ENCODE peak calls at places on chromosomes 7 and 10, in eight cellular contexts. One of them, this sample, is unnamed.

GRCh38 chr7:71574153-71574894 is 442.4 kb downstream of the GALNT17 start:
- DNase-seq in IMR-90: no peak
- DNase-seq in mammary epithelial cell: no peak
- DNase-seq in HCT116: no peak
- DNase-seq in CD8-positive, alpha-beta T cell: no peak
- DNase-seq in fibroblast of mammary gland: no peak
- DNase-seq in astrocyte: no peak
- DNase-seq in kidney epithelial cell: no peak
- DNase-seq in this sample: no peak

GRCh38 chr7:35680403-35681013 is 14.4 kb downstream of the HERPUD2 start:
- DNase-seq in IMR-90: no peak
- DNase-seq in mammary epithelial cell: no peak
- DNase-seq in HCT116: no peak
- DNase-seq in CD8-positive, alpha-beta T cell: no peak
- DNase-seq in fibroblast of mammary gland: no peak
- DNase-seq in astrocyte: peak
- DNase-seq in kidney epithelial cell: no peak
- DNase-seq in this sample: no peak

GRCh38 chr7:50656141-50656895 is 91.1 kb upstream of the DDC start:
- DNase-seq in IMR-90: no peak
- DNase-seq in mammary epithelial cell: no peak
- DNase-seq in HCT116: no peak
- DNase-seq in CD8-positive, alpha-beta T cell: no peak
- DNase-seq in fibroblast of mammary gland: no peak
- DNase-seq in astrocyte: no peak
- DNase-seq in kidney epithelial cell: no peak
- DNase-seq in this sample: no peak

GRCh38 chr7:22853674-22854157 is 31.1 kb upstream of the TOMM7 start:
- DNase-seq in IMR-90: no peak
- DNase-seq in mammary epithelial cell: no peak
- DNase-seq in HCT116: peak
- DNase-seq in CD8-positive, alpha-beta T cell: no peak
- DNase-seq in fibroblast of mammary gland: peak
- DNase-seq in astrocyte: no peak
- DNase-seq in kidney epithelial cell: no peak
- DNase-seq in this sample: peak

GRCh38 chr10:34505338-34505737 is 309.8 kb downstream of the PARD3 start:
- DNase-seq in IMR-90: no peak
- DNase-seq in mammary epithelial cell: no peak
- DNase-seq in HCT116: no peak
- DNase-seq in CD8-positive, alpha-beta T cell: no peak
- DNase-seq in fibroblast of mammary gland: peak
- DNase-seq in astrocyte: no peak
- DNase-seq in kidney epithelial cell: no peak
- DNase-seq in this sample: peak

GRCh38 chr7:77455334-77455733 is 39.2 kb upstream of the GSAP start:
- DNase-seq in IMR-90: peak
- DNase-seq in mammary epithelial cell: peak
- DNase-seq in HCT116: no peak
- DNase-seq in CD8-positive, alpha-beta T cell: no peak
- DNase-seq in fibroblast of mammary gland: peak
- DNase-seq in astrocyte: peak
- DNase-seq in kidney epithelial cell: peak
- DNase-seq in this sample: peak

GRCh38 chr10:2978111-2978510 is 89.2 kb upstream of the PFKP start:
- DNase-seq in IMR-90: peak
- DNase-seq in mammary epithelial cell: peak
- DNase-seq in HCT116: peak
- DNase-seq in CD8-positive, alpha-beta T cell: no peak
- DNase-seq in fibroblast of mammary gland: peak
- DNase-seq in astrocyte: peak
- DNase-seq in kidney epithelial cell: no peak
- DNase-seq in this sample: peak

GRCh38 chr10:133150656-133151055 is 9.4 kb upstream of the KNDC1 start:
- DNase-seq in IMR-90: no peak
- DNase-seq in mammary epithelial cell: no peak
- DNase-seq in HCT116: no peak
- DNase-seq in CD8-positive, alpha-beta T cell: no peak
- DNase-seq in fibroblast of mammary gland: no peak
- DNase-seq in astrocyte: no peak
- DNase-seq in kidney epithelial cell: no peak
- DNase-seq in this sample: no peak

GRCh38 chr7:134703781-134704180 is 57.1 kb downstream of the BPGM start:
- DNase-seq in IMR-90: peak
- DNase-seq in mammary epithelial cell: no peak
- DNase-seq in HCT116: no peak
- DNase-seq in CD8-positive, alpha-beta T cell: no peak
- DNase-seq in fibroblast of mammary gland: peak
- DNase-seq in astrocyte: peak
- DNase-seq in kidney epithelial cell: no peak
- DNase-seq in this sample: no peak

GRCh38 chr10:124182088-124182541 is 88.7 kb upstream of the CHST15 start:
- DNase-seq in IMR-90: no peak
- DNase-seq in mammary epithelial cell: no peak
- DNase-seq in HCT116: no peak
- DNase-seq in CD8-positive, alpha-beta T cell: no peak
- DNase-seq in fibroblast of mammary gland: no peak
- DNase-seq in astrocyte: no peak
- DNase-seq in kidney epithelial cell: no peak
- DNase-seq in this sample: no peak

GRCh38 chr10:29435809-29436501 is 147.1 kb downstream of the LYZL1 start:
- DNase-seq in IMR-90: peak
- DNase-seq in mammary epithelial cell: no peak
- DNase-seq in HCT116: no peak
- DNase-seq in CD8-positive, alpha-beta T cell: no peak
- DNase-seq in fibroblast of mammary gland: peak
- DNase-seq in astrocyte: peak
- DNase-seq in kidney epithelial cell: no peak
- DNase-seq in this sample: no peak

DNA sequence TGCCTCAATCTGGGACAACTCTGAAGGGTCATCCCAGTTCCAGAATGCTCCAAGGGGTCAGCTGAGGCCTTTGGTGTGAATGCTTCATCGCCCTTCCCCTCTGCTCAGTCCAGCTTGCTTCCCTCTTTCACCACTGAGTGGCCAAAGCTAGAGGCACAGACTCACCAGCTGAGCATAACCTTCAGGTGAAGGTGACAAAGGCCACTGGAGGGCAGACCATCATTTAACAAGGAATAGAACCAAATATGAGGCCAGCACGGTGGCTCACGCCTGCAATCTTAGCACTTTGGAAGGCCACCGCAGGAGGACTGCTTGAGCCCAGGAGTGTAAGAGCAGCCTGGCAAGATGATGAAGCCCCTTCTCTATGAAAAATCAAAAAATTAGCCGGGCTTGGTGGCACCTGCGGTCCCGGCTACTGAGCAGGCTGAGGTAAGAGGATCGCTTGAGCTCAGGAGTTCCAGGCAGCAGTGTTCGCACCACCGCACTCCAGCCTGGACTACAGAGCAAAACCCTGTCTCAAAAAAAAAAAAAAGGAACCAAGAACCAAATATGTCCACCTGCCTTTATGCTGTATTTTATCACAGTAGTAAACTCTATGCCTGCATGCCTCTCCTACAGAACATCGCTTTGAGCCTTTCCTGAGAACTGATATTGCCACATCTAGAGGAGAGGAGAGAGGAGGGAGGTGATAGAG is 13.4 kb downstream of the PRKAG2 start:
- DNase-seq in IMR-90: no peak
- DNase-seq in mammary epithelial cell: no peak
- DNase-seq in HCT116: no peak
- DNase-seq in CD8-positive, alpha-beta T cell: no peak
- DNase-seq in fibroblast of mammary gland: no peak
- DNase-seq in astrocyte: no peak
- DNase-seq in kidney epithelial cell: no peak
- DNase-seq in this sample: peak
- TF ChIP-seq CTCF in IMR-90: no peak
- TF ChIP-seq CTCF in mammary epithelial cell: peak
- TF ChIP-seq CTCF in HCT116: no peak
- TF ChIP-seq CTCF in CD8-positive, alpha-beta T cell: no peak
- TF ChIP-seq CTCF in fibroblast of mammary gland: no peak
- TF ChIP-seq CTCF in astrocyte: no peak
- TF ChIP-seq CTCF in kidney epithelial cell: no peak
- TF ChIP-seq CTCF in this sample: peak

GRCh38 chr7:113928113-113928512 is 9.3 kb upstream of the PPP1R3A start:
- DNase-seq in IMR-90: no peak
- DNase-seq in mammary epithelial cell: no peak
- DNase-seq in HCT116: no peak
- DNase-seq in CD8-positive, alpha-beta T cell: no peak
- DNase-seq in fibroblast of mammary gland: no peak
- DNase-seq in astrocyte: no peak
- DNase-seq in kidney epithelial cell: no peak
- DNase-seq in this sample: no peak
- TF ChIP-seq CTCF in IMR-90: no peak
- TF ChIP-seq CTCF in mammary epithelial cell: no peak
- TF ChIP-seq CTCF in HCT116: no peak
- TF ChIP-seq CTCF in CD8-positive, alpha-beta T cell: no peak
- TF ChIP-seq CTCF in fibroblast of mammary gland: no peak
- TF ChIP-seq CTCF in astrocyte: no peak
- TF ChIP-seq CTCF in kidney epithelial cell: no peak
- TF ChIP-seq CTCF in this sample: no peak

DNA sequence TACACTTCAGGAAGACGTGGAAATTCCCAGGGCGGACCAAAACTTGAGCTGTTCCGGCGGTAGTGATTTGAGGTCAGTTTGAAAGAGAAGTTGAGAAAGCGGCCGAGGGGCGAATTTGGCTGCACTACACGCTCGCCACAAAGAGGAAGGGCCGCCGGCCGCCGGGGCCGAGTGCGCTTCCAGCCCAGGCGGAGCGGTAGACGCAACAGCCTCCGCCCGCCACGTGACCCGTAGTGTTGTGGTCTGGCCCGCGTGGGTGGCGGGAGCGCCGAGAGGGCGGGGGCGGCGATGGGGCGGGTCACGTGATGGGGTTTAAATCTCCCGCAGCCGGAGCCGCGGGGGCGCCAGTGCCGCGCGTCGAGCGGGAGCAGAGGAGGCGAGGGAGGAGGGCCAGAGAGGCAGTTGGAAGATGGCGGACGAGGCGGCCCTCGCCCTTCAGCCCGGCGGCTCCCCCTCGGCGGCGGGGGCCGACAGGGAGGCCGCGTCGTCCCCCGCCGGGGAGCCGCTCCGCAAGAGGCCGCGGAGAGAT is at the start of gene SIRT1:
- DNase-seq in IMR-90: peak
- DNase-seq in mammary epithelial cell: peak
- DNase-seq in HCT116: peak
- DNase-seq in CD8-positive, alpha-beta T cell: peak
- DNase-seq in fibroblast of mammary gland: peak
- DNase-seq in astrocyte: peak
- DNase-seq in kidney epithelial cell: peak
- DNase-seq in this sample: peak
- TF ChIP-seq CTCF in IMR-90: no peak
- TF ChIP-seq CTCF in mammary epithelial cell: no peak
- TF ChIP-seq CTCF in HCT116: no peak
- TF ChIP-seq CTCF in CD8-positive, alpha-beta T cell: no peak
- TF ChIP-seq CTCF in fibroblast of mammary gland: no peak
- TF ChIP-seq CTCF in astrocyte: no peak
- TF ChIP-seq CTCF in kidney epithelial cell: no peak
- TF ChIP-seq CTCF in this sample: no peak

GRCh38 chr10:122688293-122688989 is 11.2 kb downstream of the C10orf120 start:
- DNase-seq in IMR-90: no peak
- DNase-seq in mammary epithelial cell: peak
- DNase-seq in HCT116: no peak
- DNase-seq in CD8-positive, alpha-beta T cell: no peak
- DNase-seq in fibroblast of mammary gland: peak
- DNase-seq in astrocyte: no peak
- DNase-seq in kidney epithelial cell: no peak
- DNase-seq in this sample: peak
- TF ChIP-seq CTCF in IMR-90: no peak
- TF ChIP-seq CTCF in mammary epithelial cell: no peak
- TF ChIP-seq CTCF in HCT116: no peak
- TF ChIP-seq CTCF in CD8-positive, alpha-beta T cell: no peak
- TF ChIP-seq CTCF in fibroblast of mammary gland: peak
- TF ChIP-seq CTCF in astrocyte: no peak
- TF ChIP-seq CTCF in kidney epithelial cell: no peak
- TF ChIP-seq CTCF in this sample: no peak

GRCh38 chr10:72328045-72328828 is 26.5 kb downstream of the DNAJB12 start:
- DNase-seq in IMR-90: peak
- DNase-seq in mammary epithelial cell: no peak
- DNase-seq in HCT116: no peak
- DNase-seq in CD8-positive, alpha-beta T cell: no peak
- DNase-seq in fibroblast of mammary gland: peak
- DNase-seq in astrocyte: no peak
- DNase-seq in kidney epithelial cell: no peak
- DNase-seq in this sample: peak
- TF ChIP-seq CTCF in IMR-90: peak
- TF ChIP-seq CTCF in mammary epithelial cell: peak
- TF ChIP-seq CTCF in HCT116: peak
- TF ChIP-seq CTCF in CD8-positive, alpha-beta T cell: no peak
- TF ChIP-seq CTCF in fibroblast of mammary gland: peak
- TF ChIP-seq CTCF in astrocyte: peak
- TF ChIP-seq CTCF in kidney epithelial cell: peak
- TF ChIP-seq CTCF in this sample: peak

DNA sequence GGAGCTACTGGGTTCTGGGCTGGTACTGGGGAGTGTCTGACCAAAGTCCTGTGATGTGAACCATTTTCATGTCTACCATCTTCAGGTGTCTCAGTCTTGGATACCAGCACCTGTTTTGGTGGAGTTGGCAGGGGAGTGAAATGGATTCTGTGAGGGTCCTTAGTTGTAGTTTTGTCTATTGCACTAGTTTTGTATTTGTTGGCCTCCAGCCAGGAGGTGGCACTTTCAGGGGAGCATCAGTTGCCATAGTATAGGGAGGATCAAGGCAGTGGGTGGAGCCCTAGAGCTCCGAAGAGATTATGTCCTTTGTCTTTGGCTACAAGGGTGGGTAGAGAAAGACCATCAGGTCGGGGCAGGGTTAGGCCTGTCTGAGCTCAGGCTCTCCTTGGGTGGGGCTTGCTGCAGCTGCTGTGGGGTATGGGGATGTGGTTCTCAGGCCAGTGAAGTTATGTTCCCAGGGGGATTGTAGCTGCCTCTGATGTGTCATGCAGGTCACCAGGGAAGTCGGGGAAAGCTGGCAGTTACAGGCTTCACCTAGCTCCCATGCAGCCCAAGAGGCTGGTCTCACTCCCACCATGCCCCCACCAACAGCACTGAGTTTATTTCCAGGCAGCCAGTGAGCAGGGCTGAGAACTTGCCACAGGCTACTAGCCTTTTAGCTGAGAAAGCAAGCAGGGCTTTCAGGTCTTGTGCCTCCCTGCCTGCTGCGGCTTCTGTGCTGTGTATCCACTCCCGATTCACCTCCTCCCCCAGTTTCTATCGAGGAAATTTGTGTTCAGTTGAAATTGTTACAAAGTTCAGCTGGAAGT is 153.1 kb downstream of the ZNF365 start:
- DNase-seq in IMR-90: no peak
- DNase-seq in mammary epithelial cell: no peak
- DNase-seq in HCT116: no peak
- DNase-seq in CD8-positive, alpha-beta T cell: no peak
- DNase-seq in fibroblast of mammary gland: peak
- DNase-seq in astrocyte: no peak
- DNase-seq in kidney epithelial cell: no peak
- DNase-seq in this sample: no peak
- TF ChIP-seq CTCF in IMR-90: no peak
- TF ChIP-seq CTCF in mammary epithelial cell: no peak
- TF ChIP-seq CTCF in HCT116: no peak
- TF ChIP-seq CTCF in CD8-positive, alpha-beta T cell: no peak
- TF ChIP-seq CTCF in fibroblast of mammary gland: no peak
- TF ChIP-seq CTCF in astrocyte: no peak
- TF ChIP-seq CTCF in kidney epithelial cell: no peak
- TF ChIP-seq CTCF in this sample: no peak

GRCh38 chr10:114550756-114551290 is 107.3 kb downstream of the ABLIM1 start:
- DNase-seq in IMR-90: peak
- DNase-seq in mammary epithelial cell: no peak
- DNase-seq in HCT116: peak
- DNase-seq in CD8-positive, alpha-beta T cell: no peak
- DNase-seq in fibroblast of mammary gland: peak
- DNase-seq in astrocyte: peak
- DNase-seq in kidney epithelial cell: no peak
- DNase-seq in this sample: peak
- TF ChIP-seq CTCF in IMR-90: peak
- TF ChIP-seq CTCF in mammary epithelial cell: peak
- TF ChIP-seq CTCF in HCT116: peak
- TF ChIP-seq CTCF in CD8-positive, alpha-beta T cell: peak
- TF ChIP-seq CTCF in fibroblast of mammary gland: peak
- TF ChIP-seq CTCF in astrocyte: peak
- TF ChIP-seq CTCF in kidney epithelial cell: no peak
- TF ChIP-seq CTCF in this sample: peak

This sample was measured in MCF 10A.